ENCODE peak calls at places on chromosomes 1 and 21, in four cellular contexts. G is fibroblast of lung, C is endodermal cell, Z is colonic mucosa. Y is an unnamed sample.

GRCh38 chr1:63893976-63894375 is 120.2 kb downstream of the ROR1 start:
- DNase-seq in C (no peak), Z (no peak), G (peak), Y (no peak)

GRCh38 chr1:183783896-183784637 is 20.9 kb upstream of the RGL1 start:
- DNase-seq in C (no peak), G (peak), Z (no peak), Y (no peak)

GRCh38 chr1:243974451-243975292 is 76.4 kb upstream of the ZBTB18 start:
- DNase-seq in C (peak), Z (no peak), G (peak), Y (peak)

GRCh38 chr1:174883361-174883760 is 116.4 kb upstream of the CACYBP start:
- DNase-seq in C (peak), Z (no peak), G (peak), Y (no peak)

GRCh38 chr1:12620142-12620865 is 2.3 kb upstream of the DHRS3 start:
- DNase-seq in C (no peak), G (peak), Z (no peak), Y (peak)

GRCh38 chr1:248029770-248030169 is at the start of gene OR2L2:
- DNase-seq in G (no peak), Z (no peak), C (no peak), Y (no peak)

GRCh38 chr1:154423303-154423987 is 18.3 kb downstream of the IL6R start:
- DNase-seq in C (no peak), Z (no peak), G (peak), Y (no peak)

GRCh38 chr21:18026359-18026758 is 207.2 kb upstream of the C21orf91 start:
- DNase-seq in Z (no peak), C (no peak), G (no peak), Y (no peak)

GRCh38 chr1:231351816-231352215 is 13.7 kb downstream of the SPRTN start:
- DNase-seq in C (no peak), Z (no peak), G (no peak), Y (no peak)

GRCh38 chr1:94058766-94059165 is 62.2 kb downstream of the ABCA4 start:
- DNase-seq in C (no peak), Z (no peak), G (no peak), Y (no peak)

GRCh38 chr1:116855220-116855619 is 54.5 kb upstream of the PTGFRN start:
- DNase-seq in G (peak), Z (peak), C (peak), Y (no peak)

GRCh38 chr1:238089615-238090014 is 198.9 kb upstream of the ZP4 start:
- DNase-seq in G (no peak), C (no peak), Z (no peak), Y (no peak)

GRCh38 chr1:156513189-156513588 is 12.6 kb upstream of the MEF2D start:
- DNase-seq in G (no peak), C (no peak), Z (no peak), Y (no peak)

GRCh38 chr1:225921734-225922709 is 2.0 kb downstream of the PYCR2 start:
- DNase-seq in G (peak), C (no peak), Z (no peak), Y (no peak)

GRCh38 chr1:155698382-155699038 is 9.6 kb downstream of the DAP3 start:
- DNase-seq in Z (no peak), G (peak), C (no peak), Y (no peak)

GRCh38 chr21:33650230-33650629 is 7.9 kb downstream of the ITSN1 start:
- DNase-seq in Z (peak), C (peak), G (no peak), Y (no peak)

GRCh38 chr1:116330342-116330652 is 42.7 kb upstream of the ATP1A1 start:
- DNase-seq in C (no peak), Z (no peak), G (no peak), Y (no peak)

GRCh38 chr1:190738321-190738720 is 260.7 kb upstream of the BRINP3 start:
- DNase-seq in C (no peak), G (peak), Z (no peak), Y (no peak)

GRCh38 chr1:88883156-88883555 is 8.2 kb downstream of the GTF2B start:
- DNase-seq in G (no peak), C (no peak), Z (no peak), Y (no peak)

GRCh38 chr1:234701737-234702341 is 91.9 kb upstream of the IRF2BP2 start:
- DNase-seq in C (no peak), G (no peak), Z (peak), Y (no peak)

GRCh38 chr1:107835151-107835670 is 129.8 kb downstream of the VAV3 start:
- DNase-seq in Z (no peak), G (no peak), C (no peak), Y (peak)

GRCh38 chr1:107829083-107829771 is 135.8 kb downstream of the VAV3 start:
- DNase-seq in C (no peak), Z (no peak), G (peak), Y (peak)

GRCh38 chr1:107831921-107832320 is 133.1 kb downstream of the VAV3 start:
- DNase-seq in Z (no peak), G (no peak), C (no peak), Y (no peak)

GRCh38 chr1:107830075-107830474 is 134.9 kb downstream of the VAV3 start:
- DNase-seq in C (no peak), Z (no peak), G (no peak), Y (peak)

DNA sequence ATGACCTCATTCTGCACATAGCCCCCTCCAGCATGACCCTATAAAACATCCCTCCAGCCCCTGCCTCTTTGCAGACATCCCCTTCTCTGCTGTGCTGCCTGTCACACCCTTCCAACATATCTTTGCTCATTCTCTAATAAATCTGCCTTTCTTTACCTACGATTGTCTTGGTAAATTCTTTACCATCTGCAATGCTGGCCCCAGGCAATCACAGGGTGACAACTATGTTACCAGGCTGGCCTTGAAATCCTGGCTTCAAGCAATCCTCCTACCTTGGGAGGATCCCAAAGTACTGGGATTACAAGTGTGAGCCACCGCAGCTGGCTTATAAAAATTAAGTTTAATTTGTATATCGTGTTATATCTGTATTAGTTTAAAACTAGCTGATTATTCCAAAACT is 134.4 kb downstream of the VAV3 start:
- DNase-seq in Z (no peak), G (no peak), C (no peak), Y (no peak)
- H3K9ac ChIP-seq in Z (no peak), G (no peak), C (no peak), Y (peak)

DNA sequence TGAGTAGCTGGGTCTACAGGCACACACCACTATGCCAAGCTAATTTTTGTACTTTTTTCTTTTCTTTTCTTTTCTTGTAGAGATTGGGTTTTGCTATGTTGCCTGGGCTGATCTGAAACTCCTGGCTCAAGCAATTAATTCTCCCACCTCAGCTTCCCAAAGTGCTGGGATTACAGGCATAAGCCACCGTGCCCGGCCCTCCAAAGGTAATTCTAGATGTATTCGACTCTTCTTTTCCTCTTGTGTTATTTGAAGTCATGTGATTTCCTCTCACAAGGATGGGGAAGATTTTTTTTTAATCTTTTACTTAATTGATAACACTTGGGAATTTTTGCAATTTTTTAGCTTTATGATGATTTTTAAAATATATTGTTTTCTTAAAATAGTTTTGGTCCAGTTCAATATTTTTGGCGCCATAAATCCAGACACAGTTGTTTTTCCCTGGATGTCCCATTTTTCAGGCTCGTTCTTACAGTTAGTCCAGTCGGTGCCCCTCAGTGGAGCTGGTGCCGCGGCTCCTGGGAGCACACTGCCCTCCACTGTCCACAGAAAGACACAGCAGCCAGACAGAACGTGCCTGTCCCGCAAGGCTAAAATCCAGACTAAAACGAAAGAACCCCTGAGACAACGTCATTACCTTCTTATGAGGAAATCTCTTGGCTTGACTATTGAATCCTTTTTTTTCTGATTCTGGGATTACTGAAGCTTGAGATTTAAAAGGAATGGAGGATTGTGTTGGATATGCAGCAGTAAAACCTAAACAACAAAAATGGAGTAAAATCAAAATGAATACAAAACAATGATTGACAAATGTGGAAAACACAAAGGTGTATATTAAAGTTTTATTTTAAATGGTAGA is 22.4 kb downstream of the STPG1 start:
- DNase-seq in G (peak), Z (peak), C (peak), Y (peak)
- H3K4me3 ChIP-seq in G (no peak), Z (no peak), C (no peak), Y (no peak)

GRCh38 chr1:52403566-52404115 is 582 bp downstream of the ORC1 start:
- DNase-seq in G (peak), Z (peak), C (peak), Y (peak)
- H3K9ac ChIP-seq in G (peak), Z (peak), C (peak), Y (peak)

GRCh38 chr1:114670083-114671010 is 498 bp upstream of the DENND2C start:
- DNase-seq in G (peak), C (peak), Z (peak), Y (no peak)
- H3K4me3 ChIP-seq in G (peak), C (peak), Z (peak), Y (no peak)

DNA sequence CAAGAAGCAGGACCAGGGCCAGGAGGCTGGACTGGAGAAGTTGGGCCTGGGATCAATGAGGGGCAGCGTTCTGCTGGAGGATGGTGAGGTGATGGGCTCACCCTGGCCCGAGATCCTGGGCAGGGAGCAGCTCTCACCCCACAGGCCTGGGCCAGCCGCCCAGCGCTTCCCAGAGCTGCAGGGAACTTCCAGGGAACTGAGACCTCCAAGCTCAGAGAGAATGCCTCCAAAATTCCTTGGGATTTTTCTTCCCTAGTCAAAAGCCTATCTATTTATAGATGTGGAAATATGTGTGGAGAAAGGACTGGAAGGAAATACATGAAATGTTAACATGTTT is 121.2 kb downstream of the SPSB1 start:
- DNase-seq in G (peak), Z (no peak), C (no peak), Y (no peak)
- H3K9ac ChIP-seq in G (peak), Z (no peak), C (no peak), Y (peak)

Y was measured in DND-41.